ENCODE peak calls at places on chromosomes 6 and 20, in five cellular contexts. I is endodermal cell, M is left ventricle myocardium inferior, X is IMR-90, Q is lower lobe of right lung. B is an unnamed sample.

GRCh38 chr6:93407186-93407585 is 12.2 kb downstream of the EPHA7 start:
- DNase-seq in X (no peak), Q (no peak), I (no peak), M (no peak), B (no peak)

GRCh38 chr6:139436521-139437348 is 62.3 kb upstream of the CITED2 start:
- DNase-seq in M (no peak), Q (no peak), I (no peak), X (no peak), B (no peak)

GRCh38 chr6:165664553-165665383 is 1.7 kb upstream of the PDE10A start:
- DNase-seq in M (no peak), X (no peak), Q (no peak), I (no peak), B (no peak)

GRCh38 chr20:45890077-45890996 is 671 bp downstream of the NEURL2 start:
- DNase-seq in X (peak; percentile 78), M (peak; percentile 85), I (peak; percentile 96), Q (peak; percentile 88), B (peak; percentile 86)

GRCh38 chr6:19771753-19772336 is 65.3 kb upstream of the ID4 start:
- DNase-seq in Q (no peak), X (peak; percentile 64), I (no peak), M (no peak), B (no peak)

GRCh38 chr6:133741375-133741861 is 147.5 kb upstream of the TCF21 start:
- DNase-seq in Q (no peak), X (peak; percentile 13), I (no peak), M (no peak), B (no peak)

GRCh38 chr20:56371977-56372376 is 13.2 kb downstream of the FAM210B start:
- DNase-seq in M (no peak), Q (no peak), X (no peak), I (no peak), B (no peak)

GRCh38 chr20:12984069-12984765 is 24.6 kb upstream of the SPTLC3 start:
- DNase-seq in I (no peak), X (no peak), M (no peak), Q (no peak), B (no peak)

GRCh38 chr6:82555801-82556200 is 192.2 kb downstream of the TPBG start:
- DNase-seq in Q (no peak), X (peak; percentile 19), I (no peak), M (no peak), B (no peak)

GRCh38 chr20:5031206-5031557 is 29.9 kb upstream of the SLC23A2 start:
- DNase-seq in Q (no peak), X (no peak), I (no peak), M (no peak), B (no peak)

GRCh38 chr20:48682529-48683385 is 145.0 kb downstream of the PREX1 start:
- DNase-seq in Q (peak; percentile 91), X (peak; percentile 92), I (peak; percentile 82), M (peak; percentile 89), B (peak; percentile 92)

GRCh38 chr6:167141667-167142432 is 15.9 kb downstream of the GPR31 start:
- DNase-seq in X (no peak), Q (peak; percentile 67), M (peak; percentile 28), I (peak; percentile 89), B (peak; percentile 46)

GRCh38 chr6:89951574-89952360 is 57.5 kb downstream of the GJA10 start:
- DNase-seq in X (peak; percentile 31), M (no peak), I (peak; percentile 75), Q (no peak), B (no peak)
- H3K4me1 ChIP-seq in X (peaks cover 1% of the 10 kb centered on the region), M (no peaks in the 10 kb centered on the region), I (peaks cover 6% of the 10 kb centered on the region), Q (no peaks in the 10 kb centered on the region), B (no peaks in the 10 kb centered on the region)

DNA sequence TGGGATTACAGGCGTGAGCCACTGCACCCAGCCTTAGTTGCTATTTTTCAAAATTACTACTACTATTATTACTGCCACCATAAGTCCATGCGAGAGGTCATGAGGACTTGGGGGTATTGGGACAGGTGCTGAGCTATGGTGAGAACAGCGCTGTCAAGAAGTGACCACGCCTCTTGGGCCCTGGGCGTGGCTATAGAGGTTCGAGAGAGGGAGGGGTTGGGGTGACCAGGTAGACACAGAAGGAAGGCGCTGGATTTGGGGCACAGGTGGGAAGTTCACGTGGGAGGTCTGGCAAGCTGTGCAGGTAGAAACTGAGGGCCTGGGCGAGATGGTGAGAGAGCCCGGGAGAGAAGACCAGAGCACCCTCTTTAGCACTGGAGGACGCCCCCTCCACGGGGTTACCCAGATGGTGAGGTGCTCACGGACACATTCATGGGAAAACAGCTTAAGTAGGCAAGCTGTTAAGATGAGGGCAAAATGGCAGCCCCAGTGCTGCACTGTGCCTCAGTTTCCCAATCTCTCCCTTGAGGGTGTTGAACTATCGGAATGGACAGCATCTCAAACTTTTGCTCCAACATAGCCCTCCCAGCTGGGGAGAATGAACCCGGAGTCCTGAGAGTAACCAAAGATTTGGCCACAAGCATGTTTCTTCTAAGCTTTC is 61.0 kb downstream of the RAB44 start:
- DNase-seq in I (peak; percentile 72), M (no peak), Q (no peak), X (no peak), B (no peak)
- H3K4me1 ChIP-seq in I (no peaks in the 10 kb centered on the region), M (peaks cover 27% of the 10 kb centered on the region), Q (peaks cover 28% of the 10 kb centered on the region), X (no peaks in the 10 kb centered on the region), B (peaks cover 6% of the 10 kb centered on the region)

GRCh38 chr6:145275787-145276186 is 459.5 kb downstream of the EPM2A start:
- DNase-seq in Q (no peak), X (no peak), I (no peak), M (no peak), B (no peak)

GRCh38 chr6:145273136-145273535 is 462.2 kb downstream of the EPM2A start:
- DNase-seq in X (no peak), I (no peak), M (no peak), Q (no peak), B (no peak)

GRCh38 chr6:145276746-145277145 is 458.6 kb downstream of the EPM2A start:
- DNase-seq in Q (no peak), X (peak; percentile 30), I (no peak), M (no peak), B (no peak)

GRCh38 chr6:145274083-145274482 is 461.2 kb downstream of the EPM2A start:
- DNase-seq in M (no peak), Q (no peak), I (no peak), X (no peak), B (no peak)

GRCh38 chr6:145275019-145275418 is 460.3 kb downstream of the EPM2A start:
- DNase-seq in Q (no peak), X (no peak), I (no peak), M (no peak), B (no peak)
- H3K4me1 ChIP-seq in Q (no peaks in the 10 kb centered on the region), X (peaks cover 2% of the 10 kb centered on the region), I (no peaks in the 10 kb centered on the region), M (peaks cover 17% of the 10 kb centered on the region), B (no peaks in the 10 kb centered on the region)

GRCh38 chr6:124996411-124996810 is 34.2 kb downstream of the RNF217 start:
- DNase-seq in M (no peak), I (no peak), Q (no peak), X (no peak), B (no peak)

GRCh38 chr6:125002090-125002741 is 40.0 kb downstream of the RNF217 start:
- DNase-seq in M (no peak), Q (no peak), I (peak; percentile 57), X (peak; percentile 30), B (no peak)

GRCh38 chr6:125001684-125002083 is 39.4 kb downstream of the RNF217 start:
- DNase-seq in M (no peak), X (no peak), I (no peak), Q (no peak), B (no peak)

GRCh38 chr6:124997196-124997875 is 35.1 kb downstream of the RNF217 start:
- DNase-seq in I (no peak), Q (no peak), M (no peak), X (no peak), B (no peak)

DNA sequence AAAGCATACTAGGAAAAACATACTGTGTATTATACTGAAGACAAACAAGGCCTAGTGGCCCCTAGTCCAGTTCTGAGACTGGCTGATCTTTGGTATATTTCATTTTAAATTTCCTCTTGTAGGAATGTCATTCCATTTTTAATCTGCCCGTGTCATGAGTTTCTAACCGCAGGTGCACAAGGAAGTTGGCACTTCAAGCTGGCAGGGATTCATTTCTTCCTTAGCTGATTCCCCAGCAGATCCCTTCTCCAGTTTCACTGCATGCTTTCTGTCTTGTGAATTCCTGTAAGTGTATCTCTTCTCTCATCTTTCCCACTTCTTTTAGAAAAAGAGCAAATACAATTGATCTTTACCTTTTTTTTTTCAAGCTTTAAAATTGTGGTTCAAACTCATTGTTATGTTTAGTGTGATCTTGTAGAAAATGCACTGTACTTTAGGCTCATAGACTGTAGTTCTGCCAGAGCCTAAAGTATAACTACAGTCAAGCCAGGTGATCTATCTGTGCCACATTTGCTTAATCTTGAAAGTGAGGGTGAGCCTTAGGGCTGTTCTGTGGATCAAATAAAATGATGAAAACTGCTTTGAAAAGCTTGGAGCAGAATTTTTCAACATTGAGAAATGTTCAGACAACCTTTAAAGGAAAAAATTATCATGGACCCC is 37.0 kb downstream of the RNF217 start:
- DNase-seq in M (no peak), I (no peak), X (no peak), Q (no peak), B (no peak)
- H3K4me1 ChIP-seq in M (peaks cover 41% of the 10 kb centered on the region), I (no peaks in the 10 kb centered on the region), X (peaks cover 9% of the 10 kb centered on the region), Q (peaks cover 34% of the 10 kb centered on the region), B (peaks cover 35% of the 10 kb centered on the region)

GRCh38 chr6:156956286-156956685 is 179.1 kb downstream of the ARID1B start:
- DNase-seq in I (no peak), Q (no peak), M (no peak), X (no peak), B (no peak)
- H3K4me1 ChIP-seq in I (peaks cover 8% of the 10 kb centered on the region), Q (peaks cover 40% of the 10 kb centered on the region), M (peaks cover 71% of the 10 kb centered on the region), X (peaks cover 16% of the 10 kb centered on the region), B (peaks cover 7% of the 10 kb centered on the region)

DNA sequence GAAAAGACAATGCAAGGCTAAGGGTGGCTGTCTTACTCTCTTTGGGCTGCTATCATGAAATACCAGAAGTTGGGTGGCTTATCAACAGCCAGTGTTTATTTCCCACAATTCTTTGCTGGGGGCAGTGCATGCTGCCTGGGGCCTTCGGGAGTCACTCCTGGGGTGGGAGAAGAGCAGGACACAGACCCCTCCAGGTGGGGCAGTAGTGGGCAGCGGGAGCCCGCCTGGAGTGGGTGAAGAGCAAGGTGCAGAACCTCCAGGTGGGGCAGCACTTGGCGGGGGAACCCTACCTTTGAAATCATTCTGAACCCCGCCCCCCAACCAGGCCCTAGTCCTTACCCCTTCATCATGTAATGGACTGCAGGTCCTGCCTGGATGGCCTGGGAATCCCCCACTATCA is 69.6 kb upstream of the THBS2 start:
- DNase-seq in M (no peak), X (no peak), I (no peak), Q (no peak), B (no peak)
- H3K4me1 ChIP-seq in M (no peaks in the 10 kb centered on the region), X (peaks cover 2% of the 10 kb centered on the region), I (peaks cover 2% of the 10 kb centered on the region), Q (no peaks in the 10 kb centered on the region), B (no peaks in the 10 kb centered on the region)

DNA sequence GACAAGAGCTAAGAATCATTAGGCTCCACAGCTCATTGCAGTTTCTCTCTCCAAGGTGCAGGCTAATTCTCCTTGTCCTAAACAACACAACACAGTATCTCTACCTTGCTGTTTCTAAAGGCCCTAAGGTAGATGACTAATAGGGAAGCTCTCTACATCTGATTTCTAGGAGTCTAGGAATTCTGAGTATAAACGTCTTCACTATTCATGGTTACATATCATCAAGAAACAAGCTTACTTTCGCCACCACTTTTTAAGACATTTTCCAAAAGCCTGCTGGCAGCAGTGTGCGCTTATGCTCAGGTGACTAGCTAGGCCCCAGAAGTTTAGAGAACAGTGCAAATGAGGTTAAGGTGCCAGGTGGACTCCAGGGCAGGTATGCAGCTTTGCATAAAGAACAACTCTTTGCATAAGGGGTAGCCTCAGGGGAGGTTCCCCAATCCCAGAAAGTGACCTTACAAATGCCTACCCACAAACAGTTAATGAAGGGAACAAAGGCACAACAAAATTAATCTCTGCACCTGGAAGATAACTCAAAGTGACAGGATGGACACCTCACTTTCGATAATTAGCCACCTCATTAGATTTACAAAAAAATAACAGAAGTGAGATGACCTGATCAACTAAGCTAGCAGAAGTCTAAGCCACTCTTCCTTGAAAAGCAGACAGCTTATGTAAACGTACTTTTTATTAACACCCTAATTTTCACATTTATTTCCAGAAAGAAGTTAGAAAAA is 20.1 kb downstream of the B4GALT5 start:
- DNase-seq in I (no peak), M (no peak), Q (no peak), X (no peak), B (no peak)
- H3K4me1 ChIP-seq in I (no peaks in the 10 kb centered on the region), M (peaks cover 90% of the 10 kb centered on the region), Q (peaks cover 64% of the 10 kb centered on the region), X (peaks cover 10% of the 10 kb centered on the region), B (peaks cover 52% of the 10 kb centered on the region)